ENCODE peak calls at places on chromosomes 4 and X, in ten cellular contexts. M, Z, R, C, A, T, B, D, L and W are unnamed samples. For H3K4me1, the result is how much of the 10 kb centered on the place peaks cover.

GRCh38 chr4:6876440-6876839 is 33.2 kb upstream of the TBC1D14 start:
- DNase-seq in M (no peak), A (no peak), C (no peak), Z (no peak), T (no peak), D (no peak), L (no peak), B (no peak), R (peak), W (no peak)

GRCh38 chr4:151152033-151152432 is 52.6 kb downstream of the RPS3A start:
- DNase-seq in A (no peak), C (no peak), B (no peak), L (no peak), Z (no peak), M (no peak), R (no peak), T (no peak), D (no peak), W (no peak)

GRCh38 chrX:1481636-1482529 is 29.2 kb upstream of the ASMTL start:
- DNase-seq in M (peak), Z (peak), C (peak), A (peak), D (peak), T (peak), R (peak), B (peak), L (peak), W (peak)

GRCh38 chr4:87003266-87003665 is 68.5 kb downstream of the AFF1 start:
- DNase-seq in B (no peak), C (no peak), Z (no peak), A (no peak), L (no peak), D (no peak), R (no peak), T (no peak), M (no peak), W (no peak)

GRCh38 chr4:183186803-183187202 is 87.7 kb downstream of the WWC2 start:
- DNase-seq in R (no peak), C (no peak), M (no peak), T (no peak), A (no peak), Z (no peak), D (no peak), B (no peak), L (no peak), W (no peak)

GRCh38 chr4:1985780-1986577 is 22.8 kb downstream of the NELFA start:
- DNase-seq in Z (no peak), D (no peak), A (no peak), C (no peak), L (no peak), T (no peak), R (no peak), M (no peak), B (no peak), W (no peak)

GRCh38 chrX:118726887-118727685 is at the start of gene IL13RA1:
- DNase-seq in T (peak), D (peak), L (peak), Z (peak), B (peak), C (peak), A (peak), M (peak), R (peak), W (peak)

GRCh38 chr4:125266901-125267601 is 47.7 kb upstream of the FAT4 start:
- DNase-seq in D (no peak), B (no peak), C (no peak), Z (no peak), A (no peak), T (no peak), R (peak), M (no peak), L (no peak), W (no peak)

GRCh38 chr4:23774932-23775331 is 114.9 kb downstream of the PPARGC1A start:
- DNase-seq in M (no peak), C (no peak), L (no peak), A (no peak), D (no peak), R (no peak), T (no peak), Z (no peak), B (no peak), W (no peak)

GRCh38 chr4:2083826-2084160 is 24.7 kb downstream of the NAT8L start:
- DNase-seq in Z (no peak), A (no peak), M (no peak), D (no peak), L (peak), T (peak), C (no peak), R (no peak), B (no peak), W (no peak)

GRCh38 chr4:24640433-24640832 is 56.1 kb upstream of the DHX15 start:
- DNase-seq in L (no peak), D (no peak), R (no peak), C (no peak), M (no peak), A (no peak), B (no peak), Z (no peak), T (no peak), W (no peak)

GRCh38 chrX:5380426-5380825 is 848.2 kb downstream of the NLGN4X start:
- DNase-seq in B (no peak), L (no peak), M (no peak), D (no peak), Z (no peak), R (no peak), T (no peak), A (no peak), C (no peak), W (no peak)

GRCh38 chrX:48631376-48632090 is 34.2 kb downstream of the WDR13 start:
- DNase-seq in C (peak), A (peak), M (peak), B (peak), D (peak), R (peak), T (peak), Z (peak), L (peak), W (peak)

GRCh38 chr4:24630937-24631336 is 46.6 kb upstream of the DHX15 start:
- DNase-seq in R (no peak), D (no peak), A (no peak), C (peak), B (no peak), Z (peak), M (no peak), L (no peak), T (no peak), W (no peak)

GRCh38 chrX:118254611-118255010 is 91.3 kb upstream of the WDR44 start:
- DNase-seq in L (peak), B (no peak), M (peak), C (peak), Z (peak), D (peak), T (no peak), A (peak), R (peak), W (peak)

GRCh38 chrX:53287493-53288138 is 6.2 kb upstream of the IQSEC2 start:
- DNase-seq in L (peak), B (peak), A (no peak), D (peak), T (peak), R (peak), M (peak), Z (no peak), C (peak), W (peak)

GRCh38 chrX:152936306-152936705 is 38.4 kb downstream of the ZNF185 start:
- DNase-seq in Z (no peak), D (no peak), A (no peak), R (no peak), B (no peak), M (no peak), C (no peak), T (no peak), L (no peak), W (no peak)

GRCh38 chr4:107931775-107932321 is 499 bp downstream of the CYP2U1 start:
- DNase-seq in D (peak), T (peak), A (no peak), M (no peak), C (peak), R (no peak), Z (no peak), L (peak), B (no peak), W (no peak)

GRCh38 chrX:46574941-46575381 is 1.4 kb downstream of the CHST7 start:
- DNase-seq in A (no peak), D (no peak), B (no peak), T (peak), L (no peak), C (no peak), Z (no peak), R (no peak), M (no peak), W (no peak)

GRCh38 chr4:8735236-8736082 is 136.2 kb downstream of the HMX1 start:
- DNase-seq in B (no peak), D (peak), M (no peak), Z (no peak), L (no peak), C (no peak), R (no peak), A (no peak), T (no peak), W (no peak)

GRCh38 chr4:38106301-38106700 is 146.1 kb downstream of the PTTG2 start:
- DNase-seq in M (no peak), L (no peak), C (no peak), B (no peak), Z (no peak), D (no peak), A (no peak), R (peak), T (no peak), W (no peak)

GRCh38 chrX:106752101-106752678 is 25.7 kb downstream of the RNF128 start:
- DNase-seq in R (peak), M (no peak), L (no peak), B (no peak), D (no peak), T (no peak), C (no peak), Z (no peak), A (no peak), W (no peak)

GRCh38 chrX:78754917-78755316 is 7.4 kb downstream of the LPAR4 start:
- DNase-seq in C (no peak), A (no peak), D (no peak), B (no peak), Z (no peak), R (no peak), T (no peak), M (no peak), L (no peak), W (no peak)

GRCh38 chr4:8727546-8728510 is 135.3 kb downstream of the CPZ start:
- DNase-seq in D (peak), T (no peak), L (peak), Z (no peak), A (no peak), C (no peak), R (no peak), B (peak), M (peak), W (no peak)

GRCh38 chrX:13164611-13165010 is 120.2 kb upstream of the FAM9C start:
- DNase-seq in Z (no peak), B (no peak), A (no peak), D (no peak), L (no peak), R (no peak), M (no peak), C (no peak), T (no peak), W (no peak)

GRCh38 chr4:77501851-77502250 is 103.8 kb upstream of the CXCL13 start:
- DNase-seq in D (no peak), C (no peak), B (no peak), A (no peak), L (no peak), Z (no peak), M (no peak), R (no peak), T (no peak), W (no peak)

GRCh38 chr4:109209647-109210046 is 92.8 kb downstream of the COL25A1 start:
- DNase-seq in M (no peak), C (no peak), B (no peak), A (no peak), Z (no peak), R (no peak), T (no peak), D (no peak), L (no peak), W (no peak)

GRCh38 chr4:48370260-48371134 is 29.2 kb downstream of the SLAIN2 start:
- DNase-seq in Z (no peak), T (no peak), D (no peak), B (no peak), R (no peak), A (no peak), M (no peak), C (no peak), L (no peak), W (no peak)

GRCh38 chr4:99946346-99947189 is at the start of gene DNAJB14:
- DNase-seq in R (peak), L (peak), B (peak), M (peak), C (peak), D (peak), A (no peak), Z (peak), T (peak), W (peak)

GRCh38 chr4:7192252-7193039 is at the start of gene SORCS2:
- DNase-seq in A (peak), R (peak), D (peak), M (no peak), L (peak), C (peak), T (peak), B (peak), Z (peak), W (peak)

GRCh38 chrX:150363561-150364346 is 637 bp downstream of the MAMLD1 start:
- DNase-seq in D (no peak), A (peak), C (peak), R (peak), L (no peak), M (no peak), T (no peak), Z (no peak), B (peak), W (peak)

GRCh38 chr4:84870398-84871163 is 95.9 kb downstream of the WDFY3 start:
- DNase-seq in A (peak), L (no peak), R (peak), M (no peak), B (no peak), Z (peak), T (no peak), D (no peak), C (no peak), W (no peak)

GRCh38 chr4:3077796-3078195 is 3.3 kb downstream of the HTT start:
- DNase-seq in M (no peak), C (no peak), B (no peak), Z (no peak), L (no peak), A (no peak), R (no peak), D (peak), T (no peak), W (no peak)

GRCh38 chr4:69531251-69531650 is 35.5 kb upstream of the UGT2B4 start:
- DNase-seq in C (no peak), T (no peak), D (no peak), M (no peak), B (no peak), L (peak), R (no peak), Z (no peak), A (no peak), W (no peak)

GRCh38 chr4:120158860-120159259 is 92.2 kb upstream of the MAD2L1 start:
- DNase-seq in M (no peak), A (no peak), L (no peak), D (no peak), R (no peak), Z (no peak), B (no peak), C (no peak), T (no peak), W (no peak)

GRCh38 chr4:40281099-40281498 is 54.0 kb upstream of the CHRNA9 start:
- DNase-seq in R (no peak), L (no peak), B (no peak), T (no peak), C (no peak), D (no peak), A (no peak), M (no peak), Z (no peak), W (no peak)
- H3K4me1 ChIP-seq in R (under half), L (under half), B (under half), T (under half), C (under half), D (under half), A (under half), M (under half), Z (under half), W (under half)

GRCh38 chrX:25029288-25029687 is 13.5 kb upstream of the ARX start:
- DNase-seq in D (no peak), L (no peak), M (no peak), A (no peak), B (no peak), R (no peak), T (no peak), Z (no peak), C (no peak), W (no peak)
- TF ChIP-seq POLR2A in D (no peak), L (no peak), M (no peak), A (no peak), B (no peak), R (no peak), T (no peak), Z (no peak), C (no peak), W (no peak)

GRCh38 chr4:110953898-110954297 is 331.0 kb upstream of the PITX2 start:
- DNase-seq in C (no peak), R (no peak), L (no peak), Z (no peak), A (no peak), T (no peak), M (no peak), D (no peak), B (no peak), W (no peak)

GRCh38 chr4:110963621-110964020 is 340.7 kb upstream of the PITX2 start:
- DNase-seq in D (no peak), M (no peak), Z (no peak), T (no peak), L (no peak), A (no peak), C (no peak), B (no peak), R (no peak), W (no peak)

GRCh38 chr4:110955748-110956147 is 332.9 kb upstream of the PITX2 start:
- DNase-seq in M (no peak), L (no peak), A (no peak), T (no peak), Z (no peak), D (no peak), C (no peak), R (no peak), B (no peak), W (no peak)

GRCh38 chr4:110962616-110963015 is 339.7 kb upstream of the PITX2 start:
- DNase-seq in D (no peak), Z (no peak), R (no peak), T (no peak), L (no peak), A (no peak), M (no peak), B (no peak), C (no peak), W (no peak)

DNA sequence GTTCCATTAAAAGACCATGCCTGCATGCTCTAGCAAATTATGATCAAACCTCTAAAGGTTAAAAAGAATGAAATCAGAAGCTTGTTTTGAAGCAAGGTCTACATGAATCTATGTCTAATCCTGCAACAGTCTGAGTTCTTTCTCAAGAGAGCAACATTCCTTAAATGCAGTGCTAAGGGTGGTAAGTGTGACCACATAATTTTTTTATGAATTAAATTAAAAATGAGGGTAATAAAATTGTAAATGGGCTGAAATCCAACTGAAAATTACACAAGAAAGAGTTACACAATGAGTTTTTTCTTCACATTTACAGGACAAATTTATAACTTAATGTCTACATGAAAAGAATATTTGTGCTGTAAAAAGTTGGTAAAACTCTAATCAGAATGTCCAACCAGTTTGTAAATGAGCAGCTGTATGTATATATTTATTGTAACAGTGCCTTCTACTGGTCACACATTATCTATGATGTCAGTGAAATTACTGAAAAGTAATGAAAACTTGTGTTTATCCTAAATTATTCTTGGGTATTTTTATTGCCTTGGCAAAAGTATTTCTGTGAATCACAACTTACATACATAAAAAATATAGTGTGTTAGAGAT is 336.3 kb upstream of the PITX2 start:
- DNase-seq in Z (peak), L (no peak), B (no peak), A (no peak), T (no peak), R (peak), M (no peak), D (no peak), C (no peak), W (no peak)
- TF ChIP-seq CTCF in Z (peak), L (no peak), B (no peak), A (peak), T (peak), R (peak), M (no peak), D (peak), C (peak), W (peak)

DNA sequence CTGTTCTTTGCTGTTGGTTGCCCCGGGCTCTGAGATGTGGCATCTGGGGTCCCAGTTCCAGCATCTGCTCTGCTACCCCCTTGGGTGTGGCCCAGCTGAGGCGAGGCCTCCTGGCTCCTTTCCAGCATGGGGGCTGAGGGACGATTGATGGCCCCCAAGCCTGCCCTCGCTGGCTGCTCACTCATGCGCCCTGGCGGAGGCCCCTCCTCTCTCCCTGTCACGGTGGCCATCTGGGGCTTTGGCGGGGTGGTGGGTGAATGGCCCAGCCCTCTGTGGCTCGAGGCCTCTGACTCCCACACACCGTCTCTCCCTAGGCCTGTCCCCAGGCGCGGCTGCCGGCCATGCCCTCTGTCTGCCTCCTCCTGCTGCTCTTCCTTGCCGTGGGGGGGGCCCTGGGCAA is 1.8 kb downstream of the PLXNA3 start:
- DNase-seq in D (no peak), A (no peak), B (no peak), T (no peak), L (no peak), R (no peak), Z (no peak), C (no peak), M (no peak), W (no peak)
- H3K4me1 ChIP-seq in D (under half), A (under half), B (under half), T (under half), L (under half), R (under half), Z (under half), C (under half), M (under half), W (under half)